ENCODE peak calls at places on chromosomes 6 and 20, in six cellular contexts. N, I, U, E, J and T are unnamed samples.
A peak's percentile ranks its signal among the peaks of the same experiment; 100 is the strongest.

GRCh38 chr6:124517339-124517738 is 444.9 kb upstream of the RNF217 start:
- ATAC-seq in I (no peak), N (no peak), U (no peak), E (no peak), J (no peak), T (no peak)

GRCh38 chr6:11806561-11807317 is 28.1 kb upstream of the ADTRP start:
- ATAC-seq in U (peak; percentile 93), N (no peak), E (no peak), I (peak; percentile 79), J (no peak), T (peak; percentile 83)

GRCh38 chr20:47502271-47502730 is 614 bp downstream of the NCOA3 start:
- ATAC-seq in J (no peak), U (peak; percentile 6), N (peak; percentile 8), I (peak; percentile 8), E (peak; percentile 32), T (no peak)

GRCh38 chr6:31528307-31528777 is 420 bp upstream of the MCCD1 start:
- ATAC-seq in J (no peak), N (peak; percentile 21), E (peak; percentile 4), I (peak; percentile 6), U (peak; percentile 45), T (no peak)

GRCh38 chr6:29561091-29561490 is 1.6 kb upstream of the UBD start:
- ATAC-seq in U (no peak), I (no peak), N (no peak), E (peak; percentile 12), J (no peak), T (peak; percentile 64)

GRCh38 chr6:138378463-138378862 is 758 bp downstream of the SMIM28 start:
- ATAC-seq in U (no peak), J (no peak), I (no peak), E (no peak), N (no peak), T (no peak)

GRCh38 chr20:38222231-38222922 is 38.2 kb downstream of the KIAA1755 start:
- ATAC-seq in U (peak; percentile 37), I (no peak), E (peak; percentile 82), J (peak; percentile 34), N (no peak), T (peak; percentile 9)

GRCh38 chr6:142474446-142475289 is 172.9 kb downstream of the ADGRG6 start:
- ATAC-seq in J (no peak), U (no peak), N (no peak), I (no peak), E (peak; percentile 54), T (no peak)

GRCh38 chr6:14359438-14359837 is 241.9 kb downstream of the CD83 start:
- ATAC-seq in I (no peak), J (no peak), N (no peak), U (no peak), E (no peak), T (no peak)

GRCh38 chr6:144296973-144297372 is 11.8 kb downstream of the UTRN start:
- ATAC-seq in I (no peak), E (peak; percentile 40), J (peak; percentile 47), U (no peak), N (no peak), T (no peak)

GRCh38 chr20:25227317-25227831 is 20.5 kb upstream of the PYGB start:
- ATAC-seq in N (no peak), U (no peak), I (no peak), J (peak; percentile 73), E (no peak), T (no peak)

GRCh38 chr20:1034420-1034799 is 32.3 kb upstream of the RSPO4 start:
- ATAC-seq in I (no peak), N (no peak), U (no peak), J (no peak), E (no peak), T (no peak)

GRCh38 chr6:125004198-125004597 is 42.0 kb downstream of the RNF217 start:
- ATAC-seq in E (no peak), I (no peak), U (no peak), N (no peak), J (peak; percentile 90), T (no peak)

GRCh38 chr6:37491161-37491829 is 8.4 kb downstream of the CCDC167 start:
- ATAC-seq in I (peak; percentile 26), J (peak; percentile 30), N (no peak), U (no peak), E (peak; percentile 5), T (peak; percentile 50)

GRCh38 chr6:157905590-157906337 is 75.9 kb upstream of the SYNJ2 start:
- ATAC-seq in E (no peak), J (no peak), N (no peak), I (no peak), U (no peak), T (no peak)

GRCh38 chr20:63673951-63674350 is 15.8 kb downstream of the RTEL1 start:
- ATAC-seq in J (no peak), E (no peak), I (no peak), N (no peak), U (no peak), T (no peak)

GRCh38 chr6:53264337-53264736 is 84.4 kb downstream of the ELOVL5 start:
- ATAC-seq in N (no peak), E (no peak), U (no peak), J (no peak), I (no peak), T (no peak)

GRCh38 chr6:154945271-154945890 is 49.7 kb upstream of the TIAM2 start:
- ATAC-seq in N (no peak), I (no peak), J (no peak), U (no peak), E (no peak), T (no peak)

GRCh38 chr6:98323605-98324004 is 510.8 kb upstream of the POU3F2 start:
- ATAC-seq in J (no peak), U (no peak), E (no peak), N (no peak), I (no peak), T (no peak)

GRCh38 chr20:46965124-46965455 is 70.4 kb downstream of the EYA2 start:
- ATAC-seq in J (no peak), I (no peak), N (no peak), E (no peak), U (no peak), T (no peak)

GRCh38 chr6:39543950-39544349 is 181.3 kb downstream of the KIF6 start:
- ATAC-seq in I (no peak), J (no peak), E (no peak), U (no peak), N (no peak), T (no peak)

GRCh38 chr6:167779123-167779992 is 47.4 kb upstream of the AFDN start:
- ATAC-seq in E (no peak), I (no peak), U (no peak), N (no peak), J (no peak), T (no peak)

GRCh38 chr6:46645265-46645664 is 7.4 kb downstream of the CYP39A1 start:
- ATAC-seq in U (no peak), I (no peak), N (no peak), J (no peak), E (no peak), T (no peak)

GRCh38 chr6:81307640-81308214 is 444.8 kb downstream of the TENT5A start:
- ATAC-seq in N (no peak), U (no peak), E (no peak), J (peak; percentile 48), I (no peak), T (no peak)

GRCh38 chr6:45569210-45569945 is 191.6 kb upstream of the SUPT3H start:
- ATAC-seq in U (no peak), N (no peak), J (peak; percentile 62), I (no peak), E (no peak), T (peak; percentile 16)